ENCODE peak calls at places on chromosomes 5 and 9, in four cellular contexts. One of them, this sample, is unnamed. For H3K4me1, the result is how much of the 10 kb centered on the place peaks cover.

GRCh38 chr9:36898621-36899020 is 135.4 kb downstream of the PAX5 start:
- DNase-seq in fibroblast of lung: no peak
- DNase-seq in left ventricle myocardium inferior: no peak
- DNase-seq in stomach: no peak
- DNase-seq in this sample: no peak

GRCh38 chr5:94057655-94058054 is 316.3 kb upstream of the POU5F2 start:
- DNase-seq in fibroblast of lung: no peak
- DNase-seq in left ventricle myocardium inferior: no peak
- DNase-seq in stomach: no peak
- DNase-seq in this sample: no peak

GRCh38 chr5:18281947-18282557 is 647.8 kb downstream of the TAF11L14 start:
- DNase-seq in fibroblast of lung: peak
- DNase-seq in left ventricle myocardium inferior: no peak
- DNase-seq in stomach: no peak
- DNase-seq in this sample: no peak

GRCh38 chr9:106757539-106757938 is 105.4 kb upstream of the ZNF462 start:
- DNase-seq in fibroblast of lung: no peak
- DNase-seq in left ventricle myocardium inferior: no peak
- DNase-seq in stomach: no peak
- DNase-seq in this sample: no peak

GRCh38 chr5:160469156-160470144 is 47.8 kb downstream of the PTTG1 start:
- DNase-seq in fibroblast of lung: peak
- DNase-seq in left ventricle myocardium inferior: no peak
- DNase-seq in stomach: no peak
- DNase-seq in this sample: no peak

GRCh38 chr5:22295832-22296231 is 557.3 kb downstream of the CDH12 start:
- DNase-seq in fibroblast of lung: no peak
- DNase-seq in left ventricle myocardium inferior: no peak
- DNase-seq in stomach: no peak
- DNase-seq in this sample: no peak

GRCh38 chr5:932151-932627 is 39.5 kb downstream of the TRIP13 start:
- DNase-seq in fibroblast of lung: no peak
- DNase-seq in left ventricle myocardium inferior: no peak
- DNase-seq in stomach: peak
- DNase-seq in this sample: no peak

GRCh38 chr5:81787843-81788242 is 36.9 kb upstream of the SSBP2 start:
- DNase-seq in fibroblast of lung: peak
- DNase-seq in left ventricle myocardium inferior: no peak
- DNase-seq in stomach: peak
- DNase-seq in this sample: peak

GRCh38 chr9:14498824-14499223 is 184.9 kb upstream of the NFIB start:
- DNase-seq in fibroblast of lung: no peak
- DNase-seq in left ventricle myocardium inferior: no peak
- DNase-seq in stomach: no peak
- DNase-seq in this sample: no peak

GRCh38 chr5:140347382-140347781 is 979 bp upstream of the HBEGF start:
- DNase-seq in fibroblast of lung: no peak
- DNase-seq in left ventricle myocardium inferior: no peak
- DNase-seq in stomach: no peak
- DNase-seq in this sample: no peak

GRCh38 chr5:151682240-151682639 is 4.5 kb downstream of the SPARC start:
- DNase-seq in fibroblast of lung: peak
- DNase-seq in left ventricle myocardium inferior: no peak
- DNase-seq in stomach: no peak
- DNase-seq in this sample: no peak

GRCh38 chr5:75052461-75053285 is at the start of gene GCNT4:
- DNase-seq in fibroblast of lung: peak
- DNase-seq in left ventricle myocardium inferior: peak
- DNase-seq in stomach: peak
- DNase-seq in this sample: no peak

GRCh38 chr5:154479160-154479943 is 1.3 kb upstream of the HAND1 start:
- DNase-seq in fibroblast of lung: no peak
- DNase-seq in left ventricle myocardium inferior: no peak
- DNase-seq in stomach: no peak
- DNase-seq in this sample: no peak

GRCh38 chr9:85401998-85402397 is 339.8 kb downstream of the AGTPBP1 start:
- DNase-seq in fibroblast of lung: peak
- DNase-seq in left ventricle myocardium inferior: no peak
- DNase-seq in stomach: no peak
- DNase-seq in this sample: no peak

GRCh38 chr5:168771698-168772097 is 192.5 kb upstream of the PANK3 start:
- DNase-seq in fibroblast of lung: no peak
- DNase-seq in left ventricle myocardium inferior: no peak
- DNase-seq in stomach: no peak
- DNase-seq in this sample: no peak

GRCh38 chr5:97838214-97838613 is 655.2 kb upstream of the RIOK2 start:
- DNase-seq in fibroblast of lung: peak
- DNase-seq in left ventricle myocardium inferior: no peak
- DNase-seq in stomach: no peak
- DNase-seq in this sample: no peak

GRCh38 chr5:132073231-132074013 is at the start of gene CSF2:
- DNase-seq in fibroblast of lung: peak
- DNase-seq in left ventricle myocardium inferior: no peak
- DNase-seq in stomach: no peak
- DNase-seq in this sample: no peak

GRCh38 chr9:37283730-37284235 is 138.7 kb upstream of the GRHPR start:
- DNase-seq in fibroblast of lung: peak
- DNase-seq in left ventricle myocardium inferior: no peak
- DNase-seq in stomach: no peak
- DNase-seq in this sample: no peak

GRCh38 chr5:43433381-43433780 is 21.2 kb upstream of the CCL28 start:
- DNase-seq in fibroblast of lung: peak
- DNase-seq in left ventricle myocardium inferior: no peak
- DNase-seq in stomach: peak
- DNase-seq in this sample: no peak

GRCh38 chr5:149079883-149080282 is 17.0 kb upstream of the SH3TC2 start:
- DNase-seq in fibroblast of lung: no peak
- DNase-seq in left ventricle myocardium inferior: no peak
- DNase-seq in stomach: no peak
- DNase-seq in this sample: no peak

GRCh38 chr5:116990010-116990409 is 415.4 kb upstream of the SEMA6A start:
- DNase-seq in fibroblast of lung: no peak
- DNase-seq in left ventricle myocardium inferior: no peak
- DNase-seq in stomach: no peak
- DNase-seq in this sample: no peak

GRCh38 chr5:138843789-138844461 is 31.2 kb downstream of the LRRTM2 start:
- DNase-seq in fibroblast of lung: peak
- DNase-seq in left ventricle myocardium inferior: no peak
- DNase-seq in stomach: no peak
- DNase-seq in this sample: no peak

GRCh38 chr9:116191757-116192415 is 38.3 kb downstream of the PAPPA start:
- DNase-seq in fibroblast of lung: no peak
- DNase-seq in left ventricle myocardium inferior: no peak
- DNase-seq in stomach: no peak
- DNase-seq in this sample: no peak

GRCh38 chr5:72624641-72625236 is 117.5 kb upstream of the ZNF366 start:
- DNase-seq in fibroblast of lung: peak
- DNase-seq in left ventricle myocardium inferior: no peak
- DNase-seq in stomach: no peak
- DNase-seq in this sample: no peak

GRCh38 chr9:111944467-111944866 is 47.9 kb downstream of the UGCG start:
- DNase-seq in fibroblast of lung: peak
- DNase-seq in left ventricle myocardium inferior: no peak
- DNase-seq in stomach: no peak
- DNase-seq in this sample: no peak

GRCh38 chr5:1445313-1445894 is at the start of gene SLC6A3:
- DNase-seq in fibroblast of lung: no peak
- DNase-seq in left ventricle myocardium inferior: peak
- DNase-seq in stomach: peak
- DNase-seq in this sample: no peak

GRCh38 chr5:179369530-179369884 is 24.2 kb upstream of the ADAMTS2 start:
- DNase-seq in fibroblast of lung: no peak
- DNase-seq in left ventricle myocardium inferior: no peak
- DNase-seq in stomach: no peak
- DNase-seq in this sample: no peak

GRCh38 chr9:83959061-83959460 is 21.0 kb downstream of the HNRNPK start:
- DNase-seq in fibroblast of lung: peak
- DNase-seq in left ventricle myocardium inferior: no peak
- DNase-seq in stomach: no peak
- DNase-seq in this sample: no peak

GRCh38 chr9:97425992-97426336 is 14.1 kb downstream of the TDRD7 start:
- DNase-seq in fibroblast of lung: no peak
- DNase-seq in left ventricle myocardium inferior: no peak
- DNase-seq in stomach: no peak
- DNase-seq in this sample: no peak

GRCh38 chr5:78399115-78399514 is 38.7 kb downstream of the SCAMP1 start:
- DNase-seq in fibroblast of lung: peak
- DNase-seq in left ventricle myocardium inferior: no peak
- DNase-seq in stomach: no peak
- DNase-seq in this sample: no peak

GRCh38 chr9:17628617-17629016 is 49.8 kb downstream of the SH3GL2 start:
- DNase-seq in fibroblast of lung: no peak
- DNase-seq in left ventricle myocardium inferior: no peak
- DNase-seq in stomach: no peak
- DNase-seq in this sample: no peak

DNA sequence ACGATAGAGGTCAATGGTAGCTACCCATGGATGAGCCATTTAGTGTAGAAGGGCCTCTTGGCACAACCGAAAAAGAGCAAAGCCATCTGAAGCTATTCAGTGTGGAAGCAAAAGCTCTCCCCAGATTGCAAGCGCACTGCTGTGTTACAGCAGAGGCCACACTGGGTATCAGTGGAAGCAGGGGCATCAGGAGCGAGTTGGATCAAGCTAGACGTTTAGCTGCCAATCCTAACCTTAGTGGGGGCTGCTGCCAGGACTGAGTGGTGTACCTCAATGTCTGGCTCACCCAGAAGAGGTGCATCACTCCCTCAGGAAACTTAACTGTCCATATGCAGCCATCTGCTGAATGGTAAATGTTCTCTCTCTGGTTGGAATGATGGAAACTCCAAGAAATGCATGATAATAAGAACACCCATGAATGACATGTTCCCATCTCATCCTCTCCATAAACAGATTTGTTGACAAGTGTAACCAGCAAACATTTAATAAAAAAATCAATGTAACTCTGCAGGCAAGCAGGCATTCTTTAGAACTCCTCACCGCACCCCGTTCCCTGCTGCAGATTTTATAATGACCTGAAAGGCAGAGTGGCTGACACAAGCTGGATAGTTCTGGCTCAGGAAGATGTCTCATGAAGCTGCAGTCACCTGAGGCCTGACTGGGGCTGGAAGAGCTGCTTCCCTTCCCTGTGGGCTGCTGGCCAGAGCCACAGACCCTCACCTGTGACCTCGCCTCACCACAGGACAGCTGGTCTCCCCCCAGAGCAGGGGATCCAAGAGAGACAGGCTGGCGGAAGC is 44.3 kb downstream of the RAPGEF1 start:
- DNase-seq in fibroblast of lung: no peak
- DNase-seq in left ventricle myocardium inferior: no peak
- DNase-seq in stomach: no peak
- DNase-seq in this sample: no peak
- H3K4me1 ChIP-seq in fibroblast of lung: under half
- H3K4me1 ChIP-seq in left ventricle myocardium inferior: half or more
- H3K4me1 ChIP-seq in stomach: half or more
- H3K4me1 ChIP-seq in this sample: under half

DNA sequence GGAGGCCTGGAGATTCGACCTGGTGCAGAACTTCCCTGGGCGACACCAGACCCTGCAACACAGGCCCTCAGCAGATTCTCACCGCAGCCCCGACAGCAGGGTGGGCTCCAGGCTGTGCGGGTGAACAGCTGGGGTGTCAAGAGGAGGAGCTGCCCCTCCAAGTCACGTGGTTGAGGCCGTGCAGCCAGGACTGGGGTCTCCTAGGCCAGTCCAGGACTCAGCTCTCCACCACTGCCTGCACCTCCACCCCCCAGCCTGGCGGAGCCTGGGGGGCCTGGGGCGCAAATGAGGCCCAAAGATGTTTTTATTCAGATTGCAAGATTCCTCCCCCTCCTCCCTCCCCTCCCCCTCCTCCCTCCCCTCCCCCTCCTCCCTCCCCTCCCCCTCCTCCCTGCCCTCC is 9.2 kb upstream of the AGPAT2 start:
- DNase-seq in fibroblast of lung: no peak
- DNase-seq in left ventricle myocardium inferior: no peak
- DNase-seq in stomach: no peak
- DNase-seq in this sample: no peak
- H3K4me1 ChIP-seq in fibroblast of lung: under half
- H3K4me1 ChIP-seq in left ventricle myocardium inferior: under half
- H3K4me1 ChIP-seq in stomach: half or more
- H3K4me1 ChIP-seq in this sample: under half

GRCh38 chr9:110130211-110130610 is 77.7 kb downstream of the C9orf152 start:
- DNase-seq in fibroblast of lung: no peak
- DNase-seq in left ventricle myocardium inferior: no peak
- DNase-seq in stomach: no peak
- DNase-seq in this sample: no peak
- H3K4me1 ChIP-seq in fibroblast of lung: half or more
- H3K4me1 ChIP-seq in left ventricle myocardium inferior: half or more
- H3K4me1 ChIP-seq in stomach: half or more
- H3K4me1 ChIP-seq in this sample: under half

GRCh38 chr5:68285857-68286611 is 70.5 kb downstream of the PIK3R1 start:
- DNase-seq in fibroblast of lung: peak
- DNase-seq in left ventricle myocardium inferior: no peak
- DNase-seq in stomach: no peak
- DNase-seq in this sample: peak

GRCh38 chr5:68287976-68288755 is 72.6 kb downstream of the PIK3R1 start:
- DNase-seq in fibroblast of lung: peak
- DNase-seq in left ventricle myocardium inferior: peak
- DNase-seq in stomach: peak
- DNase-seq in this sample: no peak

GRCh38 chr5:68288756-68289134 is 73.2 kb downstream of the PIK3R1 start:
- DNase-seq in fibroblast of lung: no peak
- DNase-seq in left ventricle myocardium inferior: peak
- DNase-seq in stomach: no peak
- DNase-seq in this sample: no peak

GRCh38 chr5:68286612-68286912 is 71.0 kb downstream of the PIK3R1 start:
- DNase-seq in fibroblast of lung: no peak
- DNase-seq in left ventricle myocardium inferior: no peak
- DNase-seq in stomach: no peak
- DNase-seq in this sample: no peak

GRCh38 chr5:68287631-68287975 is 72.0 kb downstream of the PIK3R1 start:
- DNase-seq in fibroblast of lung: no peak
- DNase-seq in left ventricle myocardium inferior: no peak
- DNase-seq in stomach: no peak
- DNase-seq in this sample: no peak
- H3K4me1 ChIP-seq in fibroblast of lung: under half
- H3K4me1 ChIP-seq in left ventricle myocardium inferior: half or more
- H3K4me1 ChIP-seq in stomach: half or more
- H3K4me1 ChIP-seq in this sample: half or more

GRCh38 chr5:172425402-172425801 is 28.9 kb downstream of the SH3PXD2B start:
- DNase-seq in fibroblast of lung: no peak
- DNase-seq in left ventricle myocardium inferior: no peak
- DNase-seq in stomach: no peak
- DNase-seq in this sample: no peak

GRCh38 chr5:172423379-172424110 is 30.8 kb downstream of the SH3PXD2B start:
- DNase-seq in fibroblast of lung: no peak
- DNase-seq in left ventricle myocardium inferior: no peak
- DNase-seq in stomach: no peak
- DNase-seq in this sample: no peak

GRCh38 chr5:172426086-172426485 is 28.2 kb downstream of the SH3PXD2B start:
- DNase-seq in fibroblast of lung: no peak
- DNase-seq in left ventricle myocardium inferior: no peak
- DNase-seq in stomach: no peak
- DNase-seq in this sample: no peak

GRCh38 chr5:172422255-172422654 is 32.1 kb downstream of the SH3PXD2B start:
- DNase-seq in fibroblast of lung: no peak
- DNase-seq in left ventricle myocardium inferior: no peak
- DNase-seq in stomach: no peak
- DNase-seq in this sample: no peak

GRCh38 chr5:172424111-172424490 is 30.2 kb downstream of the SH3PXD2B start:
- DNase-seq in fibroblast of lung: peak
- DNase-seq in left ventricle myocardium inferior: no peak
- DNase-seq in stomach: no peak
- DNase-seq in this sample: no peak
- H3K4me1 ChIP-seq in fibroblast of lung: under half
- H3K4me1 ChIP-seq in left ventricle myocardium inferior: under half
- H3K4me1 ChIP-seq in stomach: half or more
- H3K4me1 ChIP-seq in this sample: half or more